ENCODE peak calls at places on chromosomes 16 and 17, in seven cellular contexts. One of them, this sample, is unnamed.

GRCh38 chr17:47707056-47707791 is 13.3 kb downstream of the TBKBP1 start:
- DNase-seq in HepG2: peak; percentile 32
- DNase-seq in H1: no peak
- DNase-seq in SK-N-SH: no peak
- DNase-seq in HCT116: no peak
- DNase-seq in K562: no peak
- DNase-seq in GM12878: no peak
- DNase-seq in this sample: no peak

GRCh38 chr17:40182606-40183005 is 5.3 kb downstream of the RAPGEFL1 start:
- DNase-seq in H1: no peak
- DNase-seq in HepG2: no peak
- DNase-seq in SK-N-SH: no peak
- DNase-seq in HCT116: no peak
- DNase-seq in GM12878: no peak
- DNase-seq in K562: no peak
- DNase-seq in this sample: no peak

GRCh38 chr16:8492690-8493089 is 97.6 kb downstream of the TMEM114 start:
- DNase-seq in K562: no peak
- DNase-seq in GM12878: no peak
- DNase-seq in H1: no peak
- DNase-seq in HepG2: no peak
- DNase-seq in HCT116: no peak
- DNase-seq in SK-N-SH: no peak
- DNase-seq in this sample: no peak

GRCh38 chr16:64951681-64952080 is 170.2 kb downstream of the CDH11 start:
- DNase-seq in SK-N-SH: no peak
- DNase-seq in HepG2: no peak
- DNase-seq in HCT116: no peak
- DNase-seq in GM12878: no peak
- DNase-seq in K562: no peak
- DNase-seq in H1: no peak
- DNase-seq in this sample: no peak

GRCh38 chr16:51326131-51326856 is 175.2 kb upstream of the SALL1 start:
- DNase-seq in HepG2: no peak
- DNase-seq in H1: no peak
- DNase-seq in SK-N-SH: no peak
- DNase-seq in GM12878: no peak
- DNase-seq in HCT116: no peak
- DNase-seq in K562: no peak
- DNase-seq in this sample: no peak

GRCh38 chr17:73200476-73200875 is 7.6 kb downstream of the COG1 start:
- DNase-seq in H1: no peak
- DNase-seq in HCT116: no peak
- DNase-seq in SK-N-SH: no peak
- DNase-seq in HepG2: no peak
- DNase-seq in K562: no peak
- DNase-seq in GM12878: no peak
- DNase-seq in this sample: no peak

GRCh38 chr16:59044616-59045015 is 310.5 kb upstream of the GOT2 start:
- DNase-seq in H1: no peak
- DNase-seq in GM12878: no peak
- DNase-seq in HepG2: no peak
- DNase-seq in HCT116: no peak
- DNase-seq in K562: no peak
- DNase-seq in SK-N-SH: no peak
- DNase-seq in this sample: no peak

GRCh38 chr16:4011225-4011939 is 104.9 kb downstream of the ADCY9 start:
- DNase-seq in HepG2: no peak
- DNase-seq in K562: no peak
- DNase-seq in H1: no peak
- DNase-seq in HCT116: no peak
- DNase-seq in GM12878: no peak
- DNase-seq in SK-N-SH: no peak
- DNase-seq in this sample: no peak

GRCh38 chr16:53893731-53894435 is 189.9 kb downstream of the FTO start:
- DNase-seq in SK-N-SH: no peak
- DNase-seq in GM12878: no peak
- DNase-seq in K562: no peak
- DNase-seq in HCT116: no peak
- DNase-seq in HepG2: no peak
- DNase-seq in H1: no peak
- DNase-seq in this sample: no peak

GRCh38 chr16:12113581-12114375 is 137.2 kb downstream of the SNX29 start:
- DNase-seq in HepG2: no peak
- DNase-seq in K562: no peak
- DNase-seq in H1: no peak
- DNase-seq in GM12878: no peak
- DNase-seq in HCT116: no peak
- DNase-seq in SK-N-SH: peak; percentile 86
- DNase-seq in this sample: no peak

GRCh38 chr17:80938556-80938955 is 53.1 kb upstream of the CHMP6 start:
- DNase-seq in K562: no peak
- DNase-seq in GM12878: no peak
- DNase-seq in HCT116: no peak
- DNase-seq in HepG2: no peak
- DNase-seq in H1: no peak
- DNase-seq in SK-N-SH: no peak
- DNase-seq in this sample: no peak

GRCh38 chr17:64368277-64368676 is 22.4 kb downstream of the PECAM1 start:
- DNase-seq in HepG2: no peak
- DNase-seq in HCT116: no peak
- DNase-seq in GM12878: no peak
- DNase-seq in H1: no peak
- DNase-seq in K562: no peak
- DNase-seq in SK-N-SH: no peak
- DNase-seq in this sample: no peak

GRCh38 chr16:8523932-8524331 is 66.4 kb downstream of the TMEM114 start:
- DNase-seq in HepG2: no peak
- DNase-seq in H1: no peak
- DNase-seq in K562: no peak
- DNase-seq in GM12878: no peak
- DNase-seq in SK-N-SH: no peak
- DNase-seq in HCT116: no peak
- DNase-seq in this sample: no peak

GRCh38 chr16:62665269-62665668 is 629.0 kb upstream of the CDH8 start:
- DNase-seq in H1: peak; percentile 31
- DNase-seq in SK-N-SH: no peak
- DNase-seq in K562: no peak
- DNase-seq in GM12878: no peak
- DNase-seq in HCT116: no peak
- DNase-seq in HepG2: no peak
- DNase-seq in this sample: peak; percentile 66

GRCh38 chr16:4200781-4201137 is 41.1 kb downstream of the SRL start:
- DNase-seq in HepG2: no peak
- DNase-seq in GM12878: no peak
- DNase-seq in K562: no peak
- DNase-seq in H1: no peak
- DNase-seq in SK-N-SH: no peak
- DNase-seq in HCT116: no peak
- DNase-seq in this sample: no peak

GRCh38 chr17:40094874-40095273 is 5.5 kb downstream of the NR1D1 start:
- DNase-seq in H1: no peak
- DNase-seq in SK-N-SH: no peak
- DNase-seq in GM12878: no peak
- DNase-seq in K562: no peak
- DNase-seq in HCT116: no peak
- DNase-seq in HepG2: no peak
- DNase-seq in this sample: no peak

GRCh38 chr17:38943607-38944006 is 18.2 kb downstream of the LASP1NB start:
- DNase-seq in H1: no peak
- DNase-seq in HCT116: no peak
- DNase-seq in SK-N-SH: no peak
- DNase-seq in HepG2: no peak
- DNase-seq in K562: no peak
- DNase-seq in GM12878: no peak
- DNase-seq in this sample: no peak

GRCh38 chr17:51298508-51299371 is 38.4 kb downstream of the UTP18 start:
- DNase-seq in HepG2: peak; percentile 76
- DNase-seq in SK-N-SH: peak; percentile 65
- DNase-seq in H1: no peak
- DNase-seq in GM12878: no peak
- DNase-seq in HCT116: peak; percentile 51
- DNase-seq in K562: peak; percentile 29
- DNase-seq in this sample: peak; percentile 46

GRCh38 chr16:5621826-5622225 is 524.2 kb upstream of the EEF2KMT start:
- DNase-seq in SK-N-SH: peak; percentile 52
- DNase-seq in H1: no peak
- DNase-seq in HCT116: no peak
- DNase-seq in GM12878: no peak
- DNase-seq in HepG2: no peak
- DNase-seq in K562: no peak
- DNase-seq in this sample: no peak

DNA sequence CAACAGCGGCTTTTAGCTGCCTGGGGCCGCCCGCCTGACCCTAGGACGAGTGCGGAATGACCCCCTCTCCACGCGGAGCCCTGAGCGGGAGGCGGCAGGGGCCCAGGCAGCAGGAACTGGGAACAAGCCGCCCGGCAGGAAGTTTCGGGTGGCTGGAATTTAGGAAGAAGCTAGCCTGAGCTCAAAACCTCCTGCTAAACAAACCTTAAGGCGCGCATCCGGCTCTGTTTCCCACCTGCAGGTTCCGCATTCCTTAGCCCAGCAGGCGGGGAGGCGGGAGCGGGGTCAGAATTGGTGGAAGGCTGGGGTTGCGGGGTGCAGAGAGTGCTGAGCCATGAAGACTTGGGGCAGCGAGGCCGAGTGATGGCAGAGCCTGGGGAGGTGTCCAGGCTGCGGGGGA is 813.9 kb downstream of the KCNJ18 start:
- DNase-seq in H1: no peak
- DNase-seq in HepG2: no peak
- DNase-seq in K562: no peak
- DNase-seq in HCT116: no peak
- DNase-seq in SK-N-SH: no peak
- DNase-seq in GM12878: no peak
- DNase-seq in this sample: no peak
- TF ChIP-seq YY1 in H1: no peak
- TF ChIP-seq YY1 in HepG2: no peak
- TF ChIP-seq YY1 in K562: no peak
- TF ChIP-seq YY1 in HCT116: no peak
- TF ChIP-seq YY1 in SK-N-SH: no peak
- TF ChIP-seq YY1 in GM12878: no peak
- TF ChIP-seq YY1 in this sample: no peak

GRCh38 chr17:44362056-44362355 is 1.6 kb downstream of the FAM171A2 start:
- DNase-seq in GM12878: no peak
- DNase-seq in SK-N-SH: peak; percentile 50
- DNase-seq in K562: no peak
- DNase-seq in H1: no peak
- DNase-seq in HepG2: no peak
- DNase-seq in HCT116: no peak
- DNase-seq in this sample: no peak

GRCh38 chr17:44363613-44364159 is at the start of gene FAM171A2:
- DNase-seq in SK-N-SH: peak; percentile 97
- DNase-seq in GM12878: no peak
- DNase-seq in HCT116: no peak
- DNase-seq in H1: no peak
- DNase-seq in K562: peak; percentile 89
- DNase-seq in HepG2: no peak
- DNase-seq in this sample: no peak

GRCh38 chr17:44362479-44362963 is 1.1 kb downstream of the FAM171A2 start:
- DNase-seq in GM12878: no peak
- DNase-seq in HCT116: no peak
- DNase-seq in K562: no peak
- DNase-seq in H1: no peak
- DNase-seq in SK-N-SH: peak; percentile 67
- DNase-seq in HepG2: no peak
- DNase-seq in this sample: no peak

GRCh38 chr17:44361292-44362055 is 2.2 kb downstream of the FAM171A2 start:
- DNase-seq in GM12878: no peak
- DNase-seq in SK-N-SH: no peak
- DNase-seq in HepG2: no peak
- DNase-seq in H1: no peak
- DNase-seq in HCT116: no peak
- DNase-seq in K562: no peak
- DNase-seq in this sample: no peak

GRCh38 chr17:44362964-44363612 is 565 bp downstream of the FAM171A2 start:
- DNase-seq in GM12878: no peak
- DNase-seq in K562: peak; percentile 83
- DNase-seq in H1: no peak
- DNase-seq in HCT116: no peak
- DNase-seq in SK-N-SH: peak; percentile 89
- DNase-seq in HepG2: no peak
- DNase-seq in this sample: no peak
- TF ChIP-seq YY1 in GM12878: no peak
- TF ChIP-seq YY1 in K562: no peak
- TF ChIP-seq YY1 in H1: no peak
- TF ChIP-seq YY1 in HCT116: no peak
- TF ChIP-seq YY1 in SK-N-SH: no peak
- TF ChIP-seq YY1 in HepG2: no peak
- TF ChIP-seq YY1 in this sample: no peak

GRCh38 chr16:85763616-85764015 is 12.7 kb upstream of the C16orf74 start:
- DNase-seq in HepG2: no peak
- DNase-seq in K562: no peak
- DNase-seq in H1: no peak
- DNase-seq in GM12878: no peak
- DNase-seq in SK-N-SH: no peak
- DNase-seq in HCT116: no peak
- DNase-seq in this sample: no peak

GRCh38 chr16:85765767-85766166 is 14.9 kb upstream of the C16orf74 start:
- DNase-seq in HCT116: no peak
- DNase-seq in HepG2: no peak
- DNase-seq in K562: no peak
- DNase-seq in GM12878: no peak
- DNase-seq in H1: no peak
- DNase-seq in SK-N-SH: no peak
- DNase-seq in this sample: no peak

GRCh38 chr16:85762970-85763369 is 12.1 kb upstream of the C16orf74 start:
- DNase-seq in K562: no peak
- DNase-seq in SK-N-SH: no peak
- DNase-seq in HCT116: no peak
- DNase-seq in HepG2: no peak
- DNase-seq in GM12878: no peak
- DNase-seq in H1: no peak
- DNase-seq in this sample: no peak

GRCh38 chr16:85767569-85767968 is 16.7 kb upstream of the C16orf74 start:
- DNase-seq in K562: no peak
- DNase-seq in H1: no peak
- DNase-seq in GM12878: no peak
- DNase-seq in HepG2: no peak
- DNase-seq in HCT116: peak; percentile 67
- DNase-seq in SK-N-SH: no peak
- DNase-seq in this sample: no peak

GRCh38 chr16:85765273-85765672 is 14.4 kb upstream of the C16orf74 start:
- DNase-seq in HepG2: no peak
- DNase-seq in K562: no peak
- DNase-seq in HCT116: no peak
- DNase-seq in GM12878: no peak
- DNase-seq in SK-N-SH: no peak
- DNase-seq in H1: no peak
- DNase-seq in this sample: no peak
- TF ChIP-seq YY1 in HepG2: no peak
- TF ChIP-seq YY1 in K562: no peak
- TF ChIP-seq YY1 in HCT116: no peak
- TF ChIP-seq YY1 in GM12878: no peak
- TF ChIP-seq YY1 in SK-N-SH: no peak
- TF ChIP-seq YY1 in H1: no peak
- TF ChIP-seq YY1 in this sample: no peak

DNA sequence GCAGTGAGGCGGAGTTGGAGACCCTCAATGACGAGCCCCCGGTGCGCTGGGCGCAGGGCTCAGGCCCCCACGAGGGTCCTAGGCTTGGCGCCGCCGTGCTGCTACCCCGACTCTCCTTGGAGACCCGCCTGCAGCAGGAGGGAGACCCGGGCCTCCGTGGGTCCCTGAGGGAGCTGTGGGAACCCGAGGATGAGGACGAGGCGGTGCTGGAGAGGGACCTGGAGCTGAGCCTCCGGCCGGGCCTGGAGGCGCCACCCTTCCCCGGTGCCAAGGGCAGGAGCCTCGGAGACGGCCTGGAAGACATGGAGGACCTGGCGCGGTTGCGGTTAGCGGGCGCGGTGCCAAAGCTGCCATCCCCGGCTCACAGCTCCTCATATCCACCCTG is 2.3 kb downstream of the MYO15B start:
- DNase-seq in H1: no peak
- DNase-seq in SK-N-SH: no peak
- DNase-seq in K562: no peak
- DNase-seq in GM12878: no peak
- DNase-seq in HepG2: no peak
- DNase-seq in HCT116: no peak
- DNase-seq in this sample: no peak
- TF ChIP-seq YY1 in H1: no peak
- TF ChIP-seq YY1 in SK-N-SH: no peak
- TF ChIP-seq YY1 in K562: no peak
- TF ChIP-seq YY1 in GM12878: no peak
- TF ChIP-seq YY1 in HepG2: no peak
- TF ChIP-seq YY1 in HCT116: no peak
- TF ChIP-seq YY1 in this sample: no peak

This sample was measured in NT2/D1.